ENCODE peak calls at places on chromosomes 11 and 22, in four cellular contexts. One of them, this sample, is unnamed.

GRCh38 chr11:47507016-47507631 is 45.8 kb downstream of the CELF1 start:
- DNase-seq in T-helper 2 cell: peak; percentile 38
- DNase-seq in left ventricle myocardium inferior: no peak
- DNase-seq in NCI-H524: no peak
- DNase-seq in this sample: no peak

GRCh38 chr11:12220305-12220704 is 109.9 kb downstream of the MICAL2 start:
- DNase-seq in T-helper 2 cell: no peak
- DNase-seq in left ventricle myocardium inferior: peak; percentile 80
- DNase-seq in NCI-H524: no peak
- DNase-seq in this sample: no peak

GRCh38 chr11:95068549-95068948 is 1.8 kb downstream of the SRSF8 start:
- DNase-seq in T-helper 2 cell: peak; percentile 96
- DNase-seq in left ventricle myocardium inferior: peak; percentile 65
- DNase-seq in NCI-H524: peak; percentile 72
- DNase-seq in this sample: peak; percentile 66

GRCh38 chr11:125429174-125429707 is 66.8 kb downstream of the FEZ1 start:
- DNase-seq in T-helper 2 cell: peak; percentile 34
- DNase-seq in left ventricle myocardium inferior: peak; percentile 58
- DNase-seq in NCI-H524: peak; percentile 70
- DNase-seq in this sample: peak; percentile 33

GRCh38 chr11:72721689-72722049 is 30.5 kb downstream of the ARAP1 start:
- DNase-seq in T-helper 2 cell: peak; percentile 68
- DNase-seq in left ventricle myocardium inferior: peak; percentile 42
- DNase-seq in NCI-H524: no peak
- DNase-seq in this sample: no peak

GRCh38 chr11:32960553-32961164 is 55.0 kb upstream of the DEPDC7 start:
- DNase-seq in T-helper 2 cell: peak; percentile 62
- DNase-seq in left ventricle myocardium inferior: no peak
- DNase-seq in NCI-H524: peak; percentile 0
- DNase-seq in this sample: no peak

GRCh38 chr22:37211075-37211852 is 1.0 kb downstream of the SSTR3 start:
- DNase-seq in T-helper 2 cell: no peak
- DNase-seq in left ventricle myocardium inferior: no peak
- DNase-seq in NCI-H524: no peak
- DNase-seq in this sample: no peak

GRCh38 chr11:72058416-72059034 is 21.8 kb downstream of the NUMA1 start:
- DNase-seq in T-helper 2 cell: no peak
- DNase-seq in left ventricle myocardium inferior: no peak
- DNase-seq in NCI-H524: no peak
- DNase-seq in this sample: no peak

GRCh38 chr11:71180694-71181466 is 71.5 kb downstream of the SHANK2 start:
- DNase-seq in T-helper 2 cell: no peak
- DNase-seq in left ventricle myocardium inferior: no peak
- DNase-seq in NCI-H524: no peak
- DNase-seq in this sample: no peak

GRCh38 chr11:34305095-34305692 is 52.6 kb downstream of the ABTB2 start:
- DNase-seq in T-helper 2 cell: no peak
- DNase-seq in left ventricle myocardium inferior: no peak
- DNase-seq in NCI-H524: no peak
- DNase-seq in this sample: no peak

GRCh38 chr11:104672897-104673296 is 225.4 kb downstream of the CASP12 start:
- DNase-seq in T-helper 2 cell: no peak
- DNase-seq in left ventricle myocardium inferior: no peak
- DNase-seq in NCI-H524: no peak
- DNase-seq in this sample: no peak

GRCh38 chr11:16960250-16960649 is 54.0 kb downstream of the PLEKHA7 start:
- DNase-seq in T-helper 2 cell: no peak
- DNase-seq in left ventricle myocardium inferior: no peak
- DNase-seq in NCI-H524: no peak
- DNase-seq in this sample: no peak

GRCh38 chr11:57095896-57096295 is 85.9 kb upstream of the LRRC55 start:
- DNase-seq in T-helper 2 cell: no peak
- DNase-seq in left ventricle myocardium inferior: no peak
- DNase-seq in NCI-H524: no peak
- DNase-seq in this sample: no peak

GRCh38 chr11:41848349-41848748 is 388.9 kb upstream of the LRRC4C start:
- DNase-seq in T-helper 2 cell: no peak
- DNase-seq in left ventricle myocardium inferior: no peak
- DNase-seq in NCI-H524: no peak
- DNase-seq in this sample: no peak

GRCh38 chr11:101127348-101127698 is 2.3 kb downstream of the PGR start:
- DNase-seq in T-helper 2 cell: peak; percentile 3
- DNase-seq in left ventricle myocardium inferior: peak; percentile 36
- DNase-seq in NCI-H524: no peak
- DNase-seq in this sample: peak; percentile 11

GRCh38 chr11:41189711-41190477 is 269.6 kb downstream of the LRRC4C start:
- DNase-seq in T-helper 2 cell: no peak
- DNase-seq in left ventricle myocardium inferior: no peak
- DNase-seq in NCI-H524: no peak
- DNase-seq in this sample: no peak

GRCh38 chr11:8826901-8827560 is 84.0 kb upstream of the AKIP1 start:
- DNase-seq in T-helper 2 cell: no peak
- DNase-seq in left ventricle myocardium inferior: no peak
- DNase-seq in NCI-H524: no peak
- DNase-seq in this sample: no peak

GRCh38 chr22:38782402-38783094 is 11.4 kb downstream of the DNAL4 start:
- DNase-seq in T-helper 2 cell: peak; percentile 22
- DNase-seq in left ventricle myocardium inferior: no peak
- DNase-seq in NCI-H524: no peak
- DNase-seq in this sample: no peak

GRCh38 chr11:103051986-103052385 is 40.0 kb downstream of the DCUN1D5 start:
- DNase-seq in T-helper 2 cell: no peak
- DNase-seq in left ventricle myocardium inferior: no peak
- DNase-seq in NCI-H524: no peak
- DNase-seq in this sample: no peak

GRCh38 chr11:114317738-114318137 is 21.5 kb downstream of the NNMT start:
- DNase-seq in T-helper 2 cell: no peak
- DNase-seq in left ventricle myocardium inferior: peak; percentile 39
- DNase-seq in NCI-H524: no peak
- DNase-seq in this sample: no peak

GRCh38 chr11:74162688-74163467 is 7.9 kb downstream of the C2CD3 start:
- DNase-seq in T-helper 2 cell: peak; percentile 22
- DNase-seq in left ventricle myocardium inferior: no peak
- DNase-seq in NCI-H524: no peak
- DNase-seq in this sample: no peak